ENCODE peak calls at places on chromosomes 4 and X, in seven cellular contexts. G is cortex of kidney, W is HCT116, C is B cell, M is substantia nigra, S is NCI-H446 treated with DMSO at 0.1 percent for 48 hours, Q is HT-29. P is an unnamed sample.

GRCh38 chr4:184616633-184617471 is 32.4 kb downstream of the CASP3 start:
- DNase-seq in G (no peak), W (no peak), C (peak), M (no peak), S (no peak), Q (no peak), P (no peak)

GRCh38 chr4:67087897-67088296 is 457.4 kb downstream of the CENPC start:
- DNase-seq in G (no peak), W (peak), C (peak), M (peak), S (no peak), Q (peak), P (no peak)

GRCh38 chr4:101420661-101421060 is 73.3 kb upstream of the PPP3CA start:
- DNase-seq in G (no peak), W (no peak), C (no peak), M (no peak), S (no peak), Q (no peak), P (no peak)

GRCh38 chrX:12988797-12989196 is 13.9 kb downstream of the TMSB4X start:
- DNase-seq in G (no peak), W (peak), C (no peak), M (no peak), S (no peak), Q (peak), P (peak)

GRCh38 chr4:87849612-87850011 is 16.8 kb downstream of the MEPE start:
- DNase-seq in G (no peak), W (no peak), C (no peak), M (no peak), S (no peak), Q (no peak), P (no peak)

GRCh38 chrX:120801426-120801825 is 74.2 kb downstream of the CT47B1 start:
- DNase-seq in G (no peak), W (no peak), C (no peak), M (no peak), S (no peak), Q (no peak), P (no peak)

GRCh38 chr4:82017680-82018079 is 356.1 kb downstream of the HNRNPD start:
- DNase-seq in G (no peak), W (no peak), C (peak), M (no peak), S (no peak), Q (peak), P (peak)

GRCh38 chr4:140152015-140152703 is 1.8 kb downstream of the MAML3 start:
- DNase-seq in G (no peak), W (peak), C (peak), M (peak), S (peak), Q (peak), P (peak)

GRCh38 chrX:140866446-140866845 is 135.9 kb upstream of the SPANXB1 start:
- DNase-seq in G (no peak), W (no peak), C (no peak), M (no peak), S (no peak), Q (no peak), P (no peak)

GRCh38 chrX:10813761-10814160 is 193.4 kb upstream of the MID1 start:
- DNase-seq in G (no peak), W (no peak), C (no peak), M (no peak), S (no peak), Q (no peak), P (no peak)

GRCh38 chrX:86369847-86370630 is 221.8 kb downstream of the DACH2 start:
- DNase-seq in G (no peak), W (no peak), C (no peak), M (no peak), S (no peak), Q (no peak), P (no peak)

GRCh38 chrX:77938083-77938482 is 27.6 kb downstream of the ATP7A start:
- DNase-seq in G (no peak), W (no peak), C (no peak), M (no peak), S (no peak), Q (no peak), P (no peak)

GRCh38 chrX:6129751-6130150 is 98.9 kb downstream of the NLGN4X start:
- DNase-seq in G (no peak), W (no peak), C (no peak), M (no peak), S (no peak), Q (no peak), P (no peak)

GRCh38 chr4:165461176-165461835 is 82.5 kb downstream of the CPE start:
- DNase-seq in G (no peak), W (no peak), C (no peak), M (no peak), S (peak), Q (no peak), P (peak)

GRCh38 chr4:74544655-74545361 is 99.9 kb downstream of the AREG start:
- DNase-seq in G (no peak), W (no peak), C (no peak), M (no peak), S (no peak), Q (peak), P (no peak)

GRCh38 chr4:116531870-116532269 is 553.5 kb downstream of the TRAM1L1 start:
- DNase-seq in G (no peak), W (no peak), C (no peak), M (no peak), S (no peak), Q (no peak), P (no peak)

GRCh38 chrX:19735244-19735643 is 152.2 kb downstream of the SH3KBP1 start:
- DNase-seq in G (no peak), W (no peak), C (no peak), M (no peak), S (no peak), Q (no peak), P (no peak)

GRCh38 chr4:87219648-87220093 is 747 bp downstream of the KLHL8 start:
- DNase-seq in G (no peak), W (no peak), C (no peak), M (peak), S (no peak), Q (no peak), P (no peak)

GRCh38 chr4:148315049-148315448 is 127.2 kb downstream of the NR3C2 start:
- DNase-seq in G (no peak), W (no peak), C (no peak), M (no peak), S (no peak), Q (no peak), P (peak)

GRCh38 chrX:638482-639131 is 8.0 kb downstream of the SHOX start:
- DNase-seq in G (no peak), W (no peak), C (no peak), M (no peak), S (no peak), Q (no peak), P (no peak)

GRCh38 chr4:52051615-52052474 is 741 bp downstream of the SPATA18 start:
- DNase-seq in G (no peak), W (no peak), C (peak), M (peak), S (no peak), Q (no peak), P (peak)

GRCh38 chrX:56794831-56795230 is 65.8 kb downstream of the NBDY start:
- DNase-seq in G (no peak), W (no peak), C (peak), M (no peak), S (no peak), Q (no peak), P (no peak)

GRCh38 chr4:61572160-61572559 is 372.0 kb downstream of the ADGRL3 start:
- DNase-seq in G (no peak), W (no peak), C (no peak), M (no peak), S (no peak), Q (no peak), P (peak)

GRCh38 chrX:39827959-39828358 is 269.8 kb downstream of the BCOR start:
- DNase-seq in G (no peak), W (no peak), C (peak), M (no peak), S (no peak), Q (no peak), P (no peak)

GRCh38 chr4:184980261-184980660 is 38.0 kb upstream of the HELT start:
- DNase-seq in G (no peak), W (no peak), C (no peak), M (no peak), S (no peak), Q (no peak), P (no peak)

GRCh38 chrX:275967-276587 is 5.1 kb upstream of the PLCXD1 start:
- DNase-seq in G (no peak), W (peak), C (peak), M (no peak), S (no peak), Q (peak), P (no peak)

GRCh38 chr4:88159137-88159725 is 792 bp upstream of the ABCG2 start:
- DNase-seq in G (no peak), W (peak), C (no peak), M (no peak), S (no peak), Q (peak), P (peak)

GRCh38 chr4:183384516-183384915 is 59.9 kb upstream of the CDKN2AIP start:
- DNase-seq in G (no peak), W (no peak), C (no peak), M (no peak), S (no peak), Q (no peak), P (no peak)

GRCh38 chrX:34467437-34467836 is 189.6 kb downstream of the TMEM47 start:
- DNase-seq in G (no peak), W (no peak), C (no peak), M (no peak), S (no peak), Q (no peak), P (no peak)

GRCh38 chr4:170428929-170429328 is 339.2 kb upstream of the AADAT start:
- DNase-seq in G (no peak), W (no peak), C (no peak), M (no peak), S (no peak), Q (no peak), P (no peak)

GRCh38 chr4:61199869-61200194 is 294 bp upstream of the ADGRL3 start:
- DNase-seq in G (no peak), W (no peak), C (no peak), M (no peak), S (no peak), Q (no peak), P (no peak)

GRCh38 chrX:49282647-49283011 is 13.0 kb downstream of the PPP1R3F start:
- DNase-seq in G (no peak), W (peak), C (no peak), M (no peak), S (peak), Q (peak), P (peak)

GRCh38 chr4:55447826-55448225 is 52.1 kb downstream of the TMEM165 start:
- DNase-seq in G (no peak), W (no peak), C (no peak), M (no peak), S (no peak), Q (no peak), P (no peak)